ENCODE peak calls at places on chromosomes 16 and 17, in six cellular contexts. Q is AG04450, X is heart left ventricle, W is prostate gland, A is H9, E is HepG2. B is an unnamed sample. For H3K9me3, the result is how much of the 10 kb centered on the place peaks cover.

GRCh38 chr17:72587773-72588511 is 467.1 kb downstream of the SOX9 start:
- DNase-seq in Q (no peak), X (no peak), W (no peak), A (no peak), E (peak), B (peak)

GRCh38 chr17:47975189-47975814 is 4.4 kb downstream of the CDK5RAP3 start:
- DNase-seq in Q (no peak), X (no peak), W (no peak), A (peak), E (no peak), B (no peak)

GRCh38 chr17:28139822-28140221 is 97.3 kb downstream of the NLK start:
- DNase-seq in Q (no peak), X (no peak), W (no peak), A (no peak), E (no peak), B (no peak)

GRCh38 chr17:61997649-61998048 is 67.4 kb downstream of the MED13 start:
- DNase-seq in Q (no peak), X (no peak), W (peak), A (no peak), E (no peak), B (no peak)

GRCh38 chr16:56424404-56424765 is 960 bp downstream of the AMFR start:
- DNase-seq in Q (no peak), X (no peak), W (no peak), A (no peak), E (no peak), B (no peak)

GRCh38 chr17:42969006-42969581 is 4.8 kb upstream of the AARSD1 start:
- DNase-seq in Q (no peak), X (no peak), W (no peak), A (no peak), E (no peak), B (peak)

GRCh38 chr17:73103661-73104335 is 11.3 kb upstream of the SLC39A11 start:
- DNase-seq in Q (no peak), X (no peak), W (no peak), A (no peak), E (no peak), B (no peak)

GRCh38 chr16:89581045-89581695 is 5.6 kb downstream of the CPNE7 start:
- DNase-seq in Q (peak), X (no peak), W (no peak), A (no peak), E (peak), B (no peak)

GRCh38 chr17:81983639-81984373 is 6.4 kb downstream of the ASPSCR1 start:
- DNase-seq in Q (no peak), X (no peak), W (no peak), A (no peak), E (no peak), B (no peak)

GRCh38 chr16:66267287-66268137 is 99.0 kb upstream of the CDH5 start:
- DNase-seq in Q (no peak), X (no peak), W (no peak), A (peak), E (no peak), B (no peak)

GRCh38 chr17:17408236-17408794 is 68.5 kb upstream of the MED9 start:
- DNase-seq in Q (no peak), X (no peak), W (no peak), A (no peak), E (peak), B (no peak)

GRCh38 chr16:65598626-65599025 is 476.8 kb upstream of the CDH11 start:
- DNase-seq in Q (no peak), X (no peak), W (no peak), A (no peak), E (no peak), B (no peak)

GRCh38 chr16:66728117-66728787 is 23.2 kb downstream of the DYNC1LI2 start:
- DNase-seq in Q (no peak), X (peak), W (peak), A (no peak), E (peak), B (peak)

GRCh38 chr16:610513-611381 is 20.0 kb upstream of the WFIKKN1 start:
- DNase-seq in Q (no peak), X (peak), W (no peak), A (peak), E (peak), B (peak)

GRCh38 chr17:19672009-19672837 is 23.7 kb downstream of the ALDH3A2 start:
- DNase-seq in Q (no peak), X (peak), W (peak), A (no peak), E (peak), B (no peak)

GRCh38 chr17:59160203-59161025 is 4.9 kb downstream of the PRR11 start:
- DNase-seq in Q (no peak), X (no peak), W (no peak), A (no peak), E (no peak), B (no peak)

GRCh38 chr17:4573682-4574081 is 10.6 kb upstream of the SMTNL2 start:
- DNase-seq in Q (no peak), X (peak), W (no peak), A (no peak), E (no peak), B (no peak)

GRCh38 chr17:39739020-39739884 is 1.5 kb downstream of the GRB7 start:
- DNase-seq in Q (no peak), X (no peak), W (peak), A (peak), E (peak), B (peak)

GRCh38 chr16:88831838-88832237 is 20.1 kb upstream of the APRT start:
- DNase-seq in Q (no peak), X (no peak), W (no peak), A (no peak), E (peak), B (no peak)

GRCh38 chr16:73457851-73458250 is 409.9 kb upstream of the ZFHX3 start:
- DNase-seq in Q (no peak), X (no peak), W (no peak), A (no peak), E (no peak), B (no peak)

GRCh38 chr17:16085066-16085699 is 85.6 kb downstream of the TTC19 start:
- DNase-seq in Q (peak), X (no peak), W (no peak), A (no peak), E (no peak), B (no peak)

GRCh38 chr16:67150058-67150832 is 553 bp downstream of the B3GNT9 start:
- DNase-seq in Q (no peak), X (no peak), W (no peak), A (peak), E (no peak), B (no peak)

GRCh38 chr17:20028436-20028835 is 19.3 kb downstream of the SPECC1 start:
- DNase-seq in Q (no peak), X (no peak), W (no peak), A (no peak), E (no peak), B (no peak)

GRCh38 chr17:41678411-41678906 is 10.2 kb upstream of the EIF1 start:
- DNase-seq in Q (no peak), X (no peak), W (no peak), A (no peak), E (no peak), B (no peak)

GRCh38 chr17:35605753-35606152 is 18.6 kb downstream of the AP2B1 start:
- DNase-seq in Q (no peak), X (no peak), W (no peak), A (no peak), E (no peak), B (no peak)

GRCh38 chr17:60169921-60170817 is 20.4 kb downstream of the CA4 start:
- DNase-seq in Q (no peak), X (peak), W (no peak), A (no peak), E (peak), B (peak)

GRCh38 chr16:50585331-50585776 is 37.2 kb downstream of the NKD1 start:
- DNase-seq in Q (no peak), X (peak), W (no peak), A (no peak), E (no peak), B (no peak)

GRCh38 chr17:79988163-79988971 is 47.3 kb downstream of the TBC1D16 start:
- DNase-seq in Q (peak), X (no peak), W (no peak), A (no peak), E (peak), B (no peak)

GRCh38 chr16:87458424-87458915 is 34.4 kb downstream of the ZCCHC14 start:
- DNase-seq in Q (no peak), X (no peak), W (no peak), A (no peak), E (no peak), B (no peak)

GRCh38 chr16:68563631-68564366 is 24.7 kb downstream of the ZFP90 start:
- DNase-seq in Q (no peak), X (no peak), W (no peak), A (no peak), E (no peak), B (no peak)

GRCh38 chr16:68564367-68564985 is 25.4 kb downstream of the ZFP90 start:
- DNase-seq in Q (no peak), X (no peak), W (no peak), A (no peak), E (no peak), B (peak)
- H3K9me3 ChIP-seq in Q (half or more), X (half or more), W (under half), A (half or more), E (half or more), B (half or more)

GRCh38 chr16:35452471-35452870 is 1993.1 kb downstream of the TP53TG3F start:
- DNase-seq in Q (no peak), X (no peak), W (no peak), A (no peak), E (no peak), B (no peak)

GRCh38 chr16:35447010-35447558 is 1987.7 kb downstream of the TP53TG3F start:
- DNase-seq in Q (no peak), X (no peak), W (no peak), A (no peak), E (no peak), B (no peak)

GRCh38 chr16:35449663-35450062 is 1990.3 kb downstream of the TP53TG3F start:
- DNase-seq in Q (no peak), X (no peak), W (peak), A (no peak), E (no peak), B (no peak)

GRCh38 chr16:35450648-35451047 is 1991.2 kb downstream of the TP53TG3F start:
- DNase-seq in Q (no peak), X (no peak), W (peak), A (no peak), E (no peak), B (no peak)
- H3K9me3 ChIP-seq in Q (under half), X (under half), W (under half), A (half or more), E (half or more), B (under half)

DNA sequence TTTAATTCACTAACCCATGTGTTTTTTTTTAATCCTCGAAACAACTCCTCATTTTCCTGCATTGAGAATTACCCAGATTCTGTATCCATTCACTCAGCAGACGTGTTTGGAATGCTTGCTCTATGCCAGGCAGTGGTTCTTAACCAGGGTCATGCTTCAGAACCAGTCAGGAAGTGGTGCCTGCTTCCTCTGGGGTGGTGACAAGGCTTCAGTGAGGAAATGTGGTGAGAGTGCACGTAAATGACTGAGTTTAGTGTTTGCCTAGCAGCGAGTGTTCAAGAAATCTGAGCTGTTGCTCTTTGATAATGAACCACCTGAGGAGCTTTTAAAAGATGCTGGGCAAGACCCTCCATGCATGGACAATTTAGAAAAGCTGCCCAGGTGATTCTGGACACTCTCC is 9.9 kb downstream of the ZFP90 start:
- DNase-seq in Q (no peak), X (no peak), W (no peak), A (no peak), E (no peak), B (no peak)
- H3K9me3 ChIP-seq in Q (half or more), X (half or more), W (under half), A (under half), E (under half), B (under half)

GRCh38 chr16:11542069-11542775 is 44.5 kb downstream of the LITAF start:
- DNase-seq in Q (no peak), X (no peak), W (no peak), A (no peak), E (no peak), B (no peak)
- H3K9me3 ChIP-seq in Q (under half), X (under half), W (under half), A (under half), E (under half), B (under half)

DNA sequence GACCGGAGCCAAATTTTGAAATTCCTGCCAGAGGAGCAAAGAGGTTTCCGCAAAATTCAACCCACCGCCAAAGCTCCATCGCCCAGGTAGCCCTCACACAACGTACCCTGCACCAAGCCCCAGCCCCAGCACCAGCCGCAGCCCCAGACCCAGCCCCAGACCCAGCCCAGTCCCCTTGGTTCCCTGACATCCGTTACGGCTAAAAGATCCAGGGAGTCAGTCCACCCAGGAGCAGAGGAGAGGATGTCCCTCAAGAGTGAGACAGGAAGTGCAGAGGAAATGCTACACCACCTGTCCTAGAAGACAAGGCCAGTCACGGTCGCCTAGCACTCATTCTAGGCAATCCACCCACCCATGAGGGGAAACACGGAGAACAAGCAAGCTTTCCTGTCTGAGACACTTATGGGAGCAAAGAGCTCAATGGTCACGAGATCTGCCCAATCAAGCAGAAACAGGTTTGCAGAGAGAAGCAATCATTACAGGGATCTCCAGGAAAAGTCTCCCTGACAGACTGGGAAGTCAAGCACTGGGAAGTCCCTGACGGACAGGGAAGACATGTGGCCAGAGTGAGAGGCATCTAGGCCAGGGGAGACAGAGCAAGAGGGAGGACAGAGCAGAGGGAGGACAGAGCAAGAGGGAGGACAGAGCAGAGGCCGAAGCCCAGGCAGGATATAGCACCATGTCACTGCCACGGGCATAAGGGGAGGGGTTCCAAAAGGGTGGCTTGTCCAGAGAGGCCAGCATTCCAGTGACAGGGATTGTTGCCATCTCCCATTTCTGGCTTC is 15.0 kb upstream of the KCNJ18 start:
- DNase-seq in Q (no peak), X (no peak), W (no peak), A (no peak), E (no peak), B (no peak)
- H3K9me3 ChIP-seq in Q (half or more), X (under half), W (under half), A (half or more), E (under half), B (under half)

DNA sequence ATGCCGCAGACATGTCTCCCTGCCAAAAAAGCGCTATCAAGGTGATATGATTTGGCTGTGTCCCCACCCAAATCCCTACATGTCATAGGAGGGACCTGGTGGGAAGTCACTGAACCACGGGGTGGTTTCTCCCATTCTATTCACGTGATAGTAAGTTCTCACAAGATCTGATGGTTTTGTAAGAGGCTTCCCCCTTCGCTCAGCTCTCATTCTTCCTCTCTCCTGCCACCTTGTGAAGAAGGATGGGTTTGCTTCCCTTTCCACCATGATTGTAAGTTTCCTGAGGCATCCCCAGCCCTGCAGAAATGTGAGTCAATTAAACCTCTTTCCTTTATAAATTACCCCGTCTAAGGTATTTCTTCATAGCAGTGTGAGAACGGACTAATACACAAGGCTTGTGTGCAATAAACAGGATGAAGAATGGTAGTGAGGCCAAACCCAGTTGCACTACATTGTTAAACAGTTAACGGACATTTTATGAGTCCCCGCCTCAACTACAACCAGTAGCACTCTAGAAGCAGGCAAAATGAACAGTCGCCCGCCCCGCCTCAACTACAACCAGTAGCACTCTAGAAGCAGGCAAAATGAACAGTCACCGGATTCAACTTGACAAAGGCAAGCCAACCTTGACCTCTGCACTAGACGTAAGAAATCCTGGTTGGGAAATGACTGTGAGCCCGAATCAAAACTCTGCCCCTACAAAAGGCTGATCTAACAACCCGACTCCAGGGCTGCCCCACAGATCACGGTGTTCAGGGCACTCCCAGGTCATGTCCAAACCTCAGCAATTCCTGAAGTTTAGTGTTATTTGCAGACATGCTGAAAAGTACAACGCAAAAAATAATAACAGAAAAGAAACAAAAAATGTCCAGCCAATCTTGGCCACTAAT is 26.3 kb downstream of the VPS53 start:
- DNase-seq in Q (no peak), X (no peak), W (no peak), A (no peak), E (peak), B (peak)
- H3K9me3 ChIP-seq in Q (under half), X (under half), W (under half), A (under half), E (under half), B (under half)